ENCODE peak calls at places on chromosomes 7 and 10, in seven cellular contexts. One of them, this sample, is unnamed.

GRCh38 chr10:71399946-71400345 is 3.2 kb downstream of the CDH23 start:
- DNase-seq in stimulated activated CD4-positive, alpha-beta T cell treated with anti-CD3 and anti-CD28 coated beads, Interleukin-2, amount 100 ng/mL, for 48 hours: no peak
- DNase-seq in T-cell: no peak
- DNase-seq in NCI-H2029 treated with DMSO at 0.1 percent for 48 hours: no peak
- DNase-seq in amniotic stem cell: no peak
- DNase-seq in naive thymus-derived CD8-positive, alpha-beta T cell: no peak
- DNase-seq in NCI-H748 treated with DMSO at 0.1 percent for 48 hours: no peak
- DNase-seq in this sample: no peak

GRCh38 chr10:13961096-13961495 is 369.6 kb downstream of the FRMD4A start:
- DNase-seq in stimulated activated CD4-positive, alpha-beta T cell treated with anti-CD3 and anti-CD28 coated beads, Interleukin-2, amount 100 ng/mL, for 48 hours: no peak
- DNase-seq in T-cell: no peak
- DNase-seq in NCI-H2029 treated with DMSO at 0.1 percent for 48 hours: no peak
- DNase-seq in amniotic stem cell: peak; percentile 66
- DNase-seq in naive thymus-derived CD8-positive, alpha-beta T cell: no peak
- DNase-seq in NCI-H748 treated with DMSO at 0.1 percent for 48 hours: no peak
- DNase-seq in this sample: no peak

GRCh38 chr10:128064615-128065580 is 61.3 kb downstream of the MKI67 start:
- DNase-seq in stimulated activated CD4-positive, alpha-beta T cell treated with anti-CD3 and anti-CD28 coated beads, Interleukin-2, amount 100 ng/mL, for 48 hours: peak; percentile 61
- DNase-seq in T-cell: peak; percentile 69
- DNase-seq in NCI-H2029 treated with DMSO at 0.1 percent for 48 hours: no peak
- DNase-seq in amniotic stem cell: no peak
- DNase-seq in naive thymus-derived CD8-positive, alpha-beta T cell: peak; percentile 57
- DNase-seq in NCI-H748 treated with DMSO at 0.1 percent for 48 hours: no peak
- DNase-seq in this sample: no peak

GRCh38 chr7:11021468-11021867 is 47.8 kb downstream of the PHF14 start:
- DNase-seq in stimulated activated CD4-positive, alpha-beta T cell treated with anti-CD3 and anti-CD28 coated beads, Interleukin-2, amount 100 ng/mL, for 48 hours: no peak
- DNase-seq in T-cell: no peak
- DNase-seq in NCI-H2029 treated with DMSO at 0.1 percent for 48 hours: no peak
- DNase-seq in amniotic stem cell: no peak
- DNase-seq in naive thymus-derived CD8-positive, alpha-beta T cell: no peak
- DNase-seq in NCI-H748 treated with DMSO at 0.1 percent for 48 hours: no peak
- DNase-seq in this sample: no peak

GRCh38 chr10:99621454-99622246 is 1.4 kb upstream of the SLC25A28 start:
- DNase-seq in stimulated activated CD4-positive, alpha-beta T cell treated with anti-CD3 and anti-CD28 coated beads, Interleukin-2, amount 100 ng/mL, for 48 hours: no peak
- DNase-seq in T-cell: no peak
- DNase-seq in NCI-H2029 treated with DMSO at 0.1 percent for 48 hours: no peak
- DNase-seq in amniotic stem cell: peak; percentile 71
- DNase-seq in naive thymus-derived CD8-positive, alpha-beta T cell: no peak
- DNase-seq in NCI-H748 treated with DMSO at 0.1 percent for 48 hours: peak; percentile 43
- DNase-seq in this sample: peak; percentile 32

GRCh38 chr10:102118867-102119266 is 1.3 kb downstream of the LDB1 start:
- DNase-seq in stimulated activated CD4-positive, alpha-beta T cell treated with anti-CD3 and anti-CD28 coated beads, Interleukin-2, amount 100 ng/mL, for 48 hours: no peak
- DNase-seq in T-cell: no peak
- DNase-seq in NCI-H2029 treated with DMSO at 0.1 percent for 48 hours: no peak
- DNase-seq in amniotic stem cell: no peak
- DNase-seq in naive thymus-derived CD8-positive, alpha-beta T cell: no peak
- DNase-seq in NCI-H748 treated with DMSO at 0.1 percent for 48 hours: no peak
- DNase-seq in this sample: no peak

GRCh38 chr10:127649642-127650041 is 87.3 kb upstream of the FOXI2 start:
- DNase-seq in stimulated activated CD4-positive, alpha-beta T cell treated with anti-CD3 and anti-CD28 coated beads, Interleukin-2, amount 100 ng/mL, for 48 hours: no peak
- DNase-seq in T-cell: no peak
- DNase-seq in NCI-H2029 treated with DMSO at 0.1 percent for 48 hours: no peak
- DNase-seq in amniotic stem cell: no peak
- DNase-seq in naive thymus-derived CD8-positive, alpha-beta T cell: no peak
- DNase-seq in NCI-H748 treated with DMSO at 0.1 percent for 48 hours: no peak
- DNase-seq in this sample: no peak

GRCh38 chr10:46248651-46249131 is 38.1 kb upstream of the ANTXRL start:
- DNase-seq in stimulated activated CD4-positive, alpha-beta T cell treated with anti-CD3 and anti-CD28 coated beads, Interleukin-2, amount 100 ng/mL, for 48 hours: no peak
- DNase-seq in T-cell: no peak
- DNase-seq in NCI-H2029 treated with DMSO at 0.1 percent for 48 hours: no peak
- DNase-seq in amniotic stem cell: no peak
- DNase-seq in naive thymus-derived CD8-positive, alpha-beta T cell: peak; percentile 4
- DNase-seq in NCI-H748 treated with DMSO at 0.1 percent for 48 hours: no peak
- DNase-seq in this sample: no peak

GRCh38 chr7:37193087-37193774 is 255.4 kb downstream of the ELMO1 start:
- DNase-seq in stimulated activated CD4-positive, alpha-beta T cell treated with anti-CD3 and anti-CD28 coated beads, Interleukin-2, amount 100 ng/mL, for 48 hours: no peak
- DNase-seq in T-cell: no peak
- DNase-seq in NCI-H2029 treated with DMSO at 0.1 percent for 48 hours: no peak
- DNase-seq in amniotic stem cell: no peak
- DNase-seq in naive thymus-derived CD8-positive, alpha-beta T cell: no peak
- DNase-seq in NCI-H748 treated with DMSO at 0.1 percent for 48 hours: no peak
- DNase-seq in this sample: no peak

GRCh38 chr7:155490697-155491628 is 33.0 kb downstream of the EN2 start:
- DNase-seq in stimulated activated CD4-positive, alpha-beta T cell treated with anti-CD3 and anti-CD28 coated beads, Interleukin-2, amount 100 ng/mL, for 48 hours: no peak
- DNase-seq in T-cell: no peak
- DNase-seq in NCI-H2029 treated with DMSO at 0.1 percent for 48 hours: no peak
- DNase-seq in amniotic stem cell: no peak
- DNase-seq in naive thymus-derived CD8-positive, alpha-beta T cell: peak; percentile 34
- DNase-seq in NCI-H748 treated with DMSO at 0.1 percent for 48 hours: no peak
- DNase-seq in this sample: no peak

GRCh38 chr10:119303886-119304285 is 96.5 kb downstream of the GRK5 start:
- DNase-seq in stimulated activated CD4-positive, alpha-beta T cell treated with anti-CD3 and anti-CD28 coated beads, Interleukin-2, amount 100 ng/mL, for 48 hours: no peak
- DNase-seq in T-cell: no peak
- DNase-seq in NCI-H2029 treated with DMSO at 0.1 percent for 48 hours: no peak
- DNase-seq in amniotic stem cell: no peak
- DNase-seq in naive thymus-derived CD8-positive, alpha-beta T cell: no peak
- DNase-seq in NCI-H748 treated with DMSO at 0.1 percent for 48 hours: no peak
- DNase-seq in this sample: no peak

GRCh38 chr10:93852721-93853120 is 41.1 kb upstream of the SLC35G1 start:
- DNase-seq in stimulated activated CD4-positive, alpha-beta T cell treated with anti-CD3 and anti-CD28 coated beads, Interleukin-2, amount 100 ng/mL, for 48 hours: no peak
- DNase-seq in T-cell: no peak
- DNase-seq in NCI-H2029 treated with DMSO at 0.1 percent for 48 hours: no peak
- DNase-seq in amniotic stem cell: no peak
- DNase-seq in naive thymus-derived CD8-positive, alpha-beta T cell: no peak
- DNase-seq in NCI-H748 treated with DMSO at 0.1 percent for 48 hours: no peak
- DNase-seq in this sample: no peak

GRCh38 chr10:3850999-3851937 is 66.3 kb upstream of the KLF6 start:
- DNase-seq in stimulated activated CD4-positive, alpha-beta T cell treated with anti-CD3 and anti-CD28 coated beads, Interleukin-2, amount 100 ng/mL, for 48 hours: no peak
- DNase-seq in T-cell: no peak
- DNase-seq in NCI-H2029 treated with DMSO at 0.1 percent for 48 hours: no peak
- DNase-seq in amniotic stem cell: no peak
- DNase-seq in naive thymus-derived CD8-positive, alpha-beta T cell: no peak
- DNase-seq in NCI-H748 treated with DMSO at 0.1 percent for 48 hours: no peak
- DNase-seq in this sample: peak; percentile 56

GRCh38 chr10:17175551-17175950 is 25.9 kb downstream of the TRDMT1 start:
- DNase-seq in stimulated activated CD4-positive, alpha-beta T cell treated with anti-CD3 and anti-CD28 coated beads, Interleukin-2, amount 100 ng/mL, for 48 hours: no peak
- DNase-seq in T-cell: no peak
- DNase-seq in NCI-H2029 treated with DMSO at 0.1 percent for 48 hours: no peak
- DNase-seq in amniotic stem cell: no peak
- DNase-seq in naive thymus-derived CD8-positive, alpha-beta T cell: no peak
- DNase-seq in NCI-H748 treated with DMSO at 0.1 percent for 48 hours: no peak
- DNase-seq in this sample: no peak

GRCh38 chr10:84074521-84074920 is 64.8 kb upstream of the GHITM start:
- DNase-seq in stimulated activated CD4-positive, alpha-beta T cell treated with anti-CD3 and anti-CD28 coated beads, Interleukin-2, amount 100 ng/mL, for 48 hours: no peak
- DNase-seq in T-cell: no peak
- DNase-seq in NCI-H2029 treated with DMSO at 0.1 percent for 48 hours: no peak
- DNase-seq in amniotic stem cell: no peak
- DNase-seq in naive thymus-derived CD8-positive, alpha-beta T cell: no peak
- DNase-seq in NCI-H748 treated with DMSO at 0.1 percent for 48 hours: no peak
- DNase-seq in this sample: no peak

GRCh38 chr7:20543565-20543964 is 71.9 kb upstream of the ABCB5 start:
- DNase-seq in stimulated activated CD4-positive, alpha-beta T cell treated with anti-CD3 and anti-CD28 coated beads, Interleukin-2, amount 100 ng/mL, for 48 hours: no peak
- DNase-seq in T-cell: no peak
- DNase-seq in NCI-H2029 treated with DMSO at 0.1 percent for 48 hours: no peak
- DNase-seq in amniotic stem cell: no peak
- DNase-seq in naive thymus-derived CD8-positive, alpha-beta T cell: no peak
- DNase-seq in NCI-H748 treated with DMSO at 0.1 percent for 48 hours: no peak
- DNase-seq in this sample: no peak

GRCh38 chr10:133212853-133213494 is 17.0 kb upstream of the UTF1 start:
- DNase-seq in stimulated activated CD4-positive, alpha-beta T cell treated with anti-CD3 and anti-CD28 coated beads, Interleukin-2, amount 100 ng/mL, for 48 hours: no peak
- DNase-seq in T-cell: no peak
- DNase-seq in NCI-H2029 treated with DMSO at 0.1 percent for 48 hours: no peak
- DNase-seq in amniotic stem cell: no peak
- DNase-seq in naive thymus-derived CD8-positive, alpha-beta T cell: no peak
- DNase-seq in NCI-H748 treated with DMSO at 0.1 percent for 48 hours: no peak
- DNase-seq in this sample: no peak

GRCh38 chr7:84231157-84231556 is 36.6 kb upstream of the SEMA3A start:
- DNase-seq in stimulated activated CD4-positive, alpha-beta T cell treated with anti-CD3 and anti-CD28 coated beads, Interleukin-2, amount 100 ng/mL, for 48 hours: no peak
- DNase-seq in T-cell: no peak
- DNase-seq in NCI-H2029 treated with DMSO at 0.1 percent for 48 hours: no peak
- DNase-seq in amniotic stem cell: no peak
- DNase-seq in naive thymus-derived CD8-positive, alpha-beta T cell: no peak
- DNase-seq in NCI-H748 treated with DMSO at 0.1 percent for 48 hours: no peak
- DNase-seq in this sample: no peak

GRCh38 chr10:7787150-7787856 is 490 bp downstream of the KIN start:
- DNase-seq in stimulated activated CD4-positive, alpha-beta T cell treated with anti-CD3 and anti-CD28 coated beads, Interleukin-2, amount 100 ng/mL, for 48 hours: peak; percentile 3
- DNase-seq in T-cell: no peak
- DNase-seq in NCI-H2029 treated with DMSO at 0.1 percent for 48 hours: no peak
- DNase-seq in amniotic stem cell: no peak
- DNase-seq in naive thymus-derived CD8-positive, alpha-beta T cell: no peak
- DNase-seq in NCI-H748 treated with DMSO at 0.1 percent for 48 hours: no peak
- DNase-seq in this sample: no peak

GRCh38 chr7:77813180-77813579 is 14.6 kb downstream of the PHTF2 start:
- DNase-seq in stimulated activated CD4-positive, alpha-beta T cell treated with anti-CD3 and anti-CD28 coated beads, Interleukin-2, amount 100 ng/mL, for 48 hours: no peak
- DNase-seq in T-cell: no peak
- DNase-seq in NCI-H2029 treated with DMSO at 0.1 percent for 48 hours: no peak
- DNase-seq in amniotic stem cell: no peak
- DNase-seq in naive thymus-derived CD8-positive, alpha-beta T cell: no peak
- DNase-seq in NCI-H748 treated with DMSO at 0.1 percent for 48 hours: no peak
- DNase-seq in this sample: no peak

GRCh38 chr7:91127974-91128373 is 136.3 kb upstream of the FZD1 start:
- DNase-seq in stimulated activated CD4-positive, alpha-beta T cell treated with anti-CD3 and anti-CD28 coated beads, Interleukin-2, amount 100 ng/mL, for 48 hours: no peak
- DNase-seq in T-cell: no peak
- DNase-seq in NCI-H2029 treated with DMSO at 0.1 percent for 48 hours: no peak
- DNase-seq in amniotic stem cell: no peak
- DNase-seq in naive thymus-derived CD8-positive, alpha-beta T cell: no peak
- DNase-seq in NCI-H748 treated with DMSO at 0.1 percent for 48 hours: no peak
- DNase-seq in this sample: no peak

GRCh38 chr10:49664842-49665355 is 14.6 kb upstream of the C10orf53 start:
- DNase-seq in stimulated activated CD4-positive, alpha-beta T cell treated with anti-CD3 and anti-CD28 coated beads, Interleukin-2, amount 100 ng/mL, for 48 hours: no peak
- DNase-seq in T-cell: no peak
- DNase-seq in NCI-H2029 treated with DMSO at 0.1 percent for 48 hours: no peak
- DNase-seq in amniotic stem cell: no peak
- DNase-seq in naive thymus-derived CD8-positive, alpha-beta T cell: no peak
- DNase-seq in NCI-H748 treated with DMSO at 0.1 percent for 48 hours: no peak
- DNase-seq in this sample: no peak

GRCh38 chr10:112732277-112732891 is 217.7 kb upstream of the TCF7L2 start:
- DNase-seq in stimulated activated CD4-positive, alpha-beta T cell treated with anti-CD3 and anti-CD28 coated beads, Interleukin-2, amount 100 ng/mL, for 48 hours: no peak
- DNase-seq in T-cell: no peak
- DNase-seq in NCI-H2029 treated with DMSO at 0.1 percent for 48 hours: no peak
- DNase-seq in amniotic stem cell: no peak
- DNase-seq in naive thymus-derived CD8-positive, alpha-beta T cell: no peak
- DNase-seq in NCI-H748 treated with DMSO at 0.1 percent for 48 hours: no peak
- DNase-seq in this sample: no peak

GRCh38 chr7:47878662-47879061 is 69.6 kb downstream of the PKD1L1 start:
- DNase-seq in stimulated activated CD4-positive, alpha-beta T cell treated with anti-CD3 and anti-CD28 coated beads, Interleukin-2, amount 100 ng/mL, for 48 hours: no peak
- DNase-seq in T-cell: no peak
- DNase-seq in NCI-H2029 treated with DMSO at 0.1 percent for 48 hours: no peak
- DNase-seq in amniotic stem cell: no peak
- DNase-seq in naive thymus-derived CD8-positive, alpha-beta T cell: no peak
- DNase-seq in NCI-H748 treated with DMSO at 0.1 percent for 48 hours: peak; percentile 2
- DNase-seq in this sample: no peak

GRCh38 chr7:29375641-29376562 is 181.3 kb downstream of the CHN2 start:
- DNase-seq in stimulated activated CD4-positive, alpha-beta T cell treated with anti-CD3 and anti-CD28 coated beads, Interleukin-2, amount 100 ng/mL, for 48 hours: no peak
- DNase-seq in T-cell: no peak
- DNase-seq in NCI-H2029 treated with DMSO at 0.1 percent for 48 hours: no peak
- DNase-seq in amniotic stem cell: no peak
- DNase-seq in naive thymus-derived CD8-positive, alpha-beta T cell: no peak
- DNase-seq in NCI-H748 treated with DMSO at 0.1 percent for 48 hours: no peak
- DNase-seq in this sample: no peak